ENCODE peak calls at places on chromosomes 2 and 18, in eight cellular contexts. H is endothelial cell, J is AG04450, I is heart right ventricle, G is activated B cell treated with CpG ODN at 0.5 μM for 24 hours, S is cardiac muscle cell, O is GM23338, R is Caco-2. L is an unnamed sample.
A peak's percentile ranks its signal among the peaks of the same experiment; 100 is the strongest.

GRCh38 chr2:239399404-239399999 is 1.3 kb downstream of the HDAC4 start:
- DNase-seq in H (no peak), J (no peak), I (no peak), G (no peak), S (peak; percentile 22), O (no peak), R (no peak), L (no peak)

GRCh38 chr2:205633994-205634393 is 48.3 kb upstream of the NRP2 start:
- DNase-seq in H (no peak), J (no peak), I (no peak), G (no peak), S (peak; percentile 17), O (no peak), R (no peak), L (no peak)

GRCh38 chr2:27943138-27943537 is 52.6 kb downstream of the BABAM2 start:
- DNase-seq in H (no peak), J (no peak), I (no peak), G (no peak), S (no peak), O (peak; percentile 15), R (no peak), L (no peak)

GRCh38 chr2:195656859-195657633 is at the start of gene SLC39A10:
- DNase-seq in H (peak; percentile 97), J (peak; percentile 96), I (peak; percentile 96), G (peak; percentile 97), S (peak; percentile 99), O (peak; percentile 97), R (peak; percentile 96), L (peak; percentile 95)

GRCh38 chr2:201358684-201359083 is 1.5 kb upstream of the FLACC1 start:
- DNase-seq in H (no peak), J (peak; percentile 71), I (no peak), G (no peak), S (peak; percentile 63), O (no peak), R (no peak), L (no peak)

GRCh38 chr2:54321062-54321461 is 65.0 kb upstream of the TSPYL6 start:
- DNase-seq in H (no peak), J (no peak), I (no peak), G (no peak), S (no peak), O (no peak), R (no peak), L (no peak)

GRCh38 chr2:69797836-69798465 is 31.5 kb upstream of the GMCL1 start:
- DNase-seq in H (no peak), J (no peak), I (no peak), G (no peak), S (no peak), O (peak; percentile 30), R (no peak), L (no peak)

GRCh38 chr18:75727479-75727878 is 300.0 kb upstream of the SMIM21 start:
- DNase-seq in H (peak; percentile 58), J (no peak), I (peak; percentile 33), G (no peak), S (peak; percentile 59), O (peak; percentile 86), R (peak; percentile 0), L (no peak)

GRCh38 chr2:218806346-218806978 is 24.5 kb downstream of the CYP27A1 start:
- DNase-seq in H (no peak), J (peak; percentile 84), I (peak; percentile 64), G (no peak), S (peak; percentile 100), O (peak; percentile 29), R (no peak), L (no peak)

GRCh38 chr2:110653861-110654260 is 24.0 kb downstream of the BUB1 start:
- DNase-seq in H (no peak), J (no peak), I (no peak), G (no peak), S (no peak), O (no peak), R (no peak), L (no peak)

GRCh38 chr2:37795938-37796337 is 124.5 kb upstream of the CDC42EP3 start:
- DNase-seq in H (no peak), J (peak; percentile 73), I (no peak), G (no peak), S (no peak), O (no peak), R (peak; percentile 53), L (no peak)

GRCh38 chr2:180222642-180223041 is 215.5 kb upstream of the CWC22 start:
- DNase-seq in H (no peak), J (peak; percentile 83), I (peak; percentile 14), G (no peak), S (peak; percentile 96), O (no peak), R (no peak), L (no peak)

GRCh38 chr18:73355076-73355475 is 487.3 kb upstream of the NETO1 start:
- DNase-seq in H (no peak), J (no peak), I (no peak), G (no peak), S (no peak), O (no peak), R (no peak), L (no peak)

GRCh38 chr2:26344581-26345283 is 1.2 kb upstream of the SELENOI start:
- DNase-seq in H (no peak), J (no peak), I (no peak), G (no peak), S (peak; percentile 55), O (peak; percentile 67), R (peak; percentile 71), L (no peak)

GRCh38 chr18:47775961-47776360 is 154.5 kb downstream of the SMAD2 start:
- DNase-seq in H (no peak), J (no peak), I (no peak), G (no peak), S (peak; percentile 41), O (peak; percentile 40), R (no peak), L (no peak)
- TF ChIP-seq CTCF in H (no peak), J (peak; percentile 34), I (no peak), G (no peak), S (peak; percentile 22), O (peak; percentile 36), R (no peak), L (no peak)

GRCh38 chr2:75292826-75293225 is 93.5 kb upstream of the TACR1 start:
- DNase-seq in H (no peak), J (no peak), I (no peak), G (no peak), S (peak; percentile 50), O (no peak), R (no peak), L (no peak)

GRCh38 chr2:75288760-75289159 is 89.4 kb upstream of the TACR1 start:
- DNase-seq in H (no peak), J (no peak), I (no peak), G (no peak), S (no peak), O (no peak), R (no peak), L (no peak)

GRCh38 chr2:75287624-75288313 is 88.4 kb upstream of the TACR1 start:
- DNase-seq in H (no peak), J (no peak), I (no peak), G (no peak), S (no peak), O (no peak), R (no peak), L (no peak)

GRCh38 chr2:75289771-75290170 is 90.5 kb upstream of the TACR1 start:
- DNase-seq in H (no peak), J (no peak), I (no peak), G (no peak), S (no peak), O (no peak), R (no peak), L (no peak)

GRCh38 chr2:75290600-75291140 is 91.3 kb upstream of the TACR1 start:
- DNase-seq in H (no peak), J (no peak), I (no peak), G (no peak), S (peak; percentile 55), O (peak; percentile 58), R (no peak), L (no peak)
- TF ChIP-seq CTCF in H (no peak), J (peak; percentile 74), I (no peak), G (no peak), S (peak; percentile 64), O (peak; percentile 38), R (no peak), L (no peak)

DNA sequence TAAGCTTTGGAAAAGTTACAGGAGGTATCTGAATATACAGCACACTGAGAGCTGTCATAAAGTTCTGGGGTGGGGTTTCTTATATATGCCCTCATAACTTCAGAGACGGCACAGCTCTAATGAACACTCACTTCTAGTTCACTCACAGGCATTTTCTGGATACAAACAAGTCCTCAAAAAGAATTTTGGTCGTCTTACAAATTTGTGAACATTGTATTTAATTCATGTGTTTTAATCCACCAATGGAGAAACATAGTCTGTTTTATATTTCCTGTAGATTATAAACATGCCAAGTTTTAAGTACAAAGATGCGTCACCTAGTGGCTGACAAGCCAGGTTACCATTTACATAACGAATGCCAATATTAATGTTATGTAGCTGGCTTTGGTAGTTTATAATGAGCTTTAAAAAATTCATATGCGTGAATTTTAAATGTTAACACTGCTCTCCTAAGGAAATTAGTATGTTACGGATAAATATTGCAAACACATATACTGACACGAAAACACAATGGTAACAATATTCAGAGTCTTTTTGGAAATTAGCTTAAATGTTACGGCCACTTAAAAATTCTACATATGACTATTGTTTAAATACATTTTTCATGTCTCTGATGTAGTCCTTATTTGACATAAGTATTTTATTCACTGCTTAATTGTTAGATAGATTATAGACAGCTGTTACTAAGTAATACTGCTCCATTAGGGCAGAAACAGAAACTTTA is 2.5 kb downstream of the COL3A1 start:
- DNase-seq in H (no peak), J (no peak), I (no peak), G (no peak), S (peak; percentile 80), O (no peak), R (no peak), L (no peak)
- TF ChIP-seq CTCF in H (peak; percentile 17), J (peak; percentile 69), I (no peak), G (no peak), S (peak; percentile 60), O (peak; percentile 25), R (peak; percentile 10), L (no peak)

GRCh38 chr2:6791682-6792081 is 74.0 kb downstream of the CMPK2 start:
- DNase-seq in H (no peak), J (no peak), I (no peak), G (no peak), S (no peak), O (peak; percentile 62), R (no peak), L (no peak)
- TF ChIP-seq CTCF in H (no peak), J (no peak), I (no peak), G (no peak), S (no peak), O (peak; percentile 57), R (no peak), L (no peak)